ENCODE peak calls at places on chromosomes 11 and 22, in seven cellular contexts. P is HCT116, B is GM12878, V is H1, J is HepG2, D is SK-N-SH, Y is K562. Q is an unnamed sample.

GRCh38 chr11:72217856-72218745 is 1.5 kb downstream of the FOLR2 start:
- DNase-seq in Y (no peak), B (no peak), J (no peak), P (no peak), D (no peak), V (no peak), Q (no peak)

GRCh38 chr22:21446827-21447690 is 20.1 kb upstream of the TMEM191C start:
- DNase-seq in P (no peak), V (no peak), D (no peak), B (no peak), J (no peak), Y (no peak), Q (no peak)

GRCh38 chr11:33016654-33017053 is 976 bp downstream of the DEPDC7 start:
- DNase-seq in J (no peak), D (no peak), V (no peak), Y (no peak), B (no peak), P (no peak), Q (no peak)

GRCh38 chr22:31321421-31321820 is 24.7 kb downstream of the PATZ1 start:
- DNase-seq in D (no peak), P (no peak), B (no peak), Y (no peak), J (no peak), V (no peak), Q (no peak)

GRCh38 chr11:28170759-28171158 is 62.6 kb downstream of the METTL15 start:
- DNase-seq in J (no peak), P (no peak), D (no peak), Y (no peak), V (no peak), B (no peak), Q (no peak)

GRCh38 chr22:19181786-19182471 is 3.4 kb upstream of the SLC25A1 start:
- DNase-seq in B (no peak), J (no peak), V (no peak), Y (no peak), P (no peak), D (no peak), Q (no peak)

GRCh38 chr22:21904250-21904789 is 36.9 kb upstream of the MAPK1 start:
- DNase-seq in V (no peak), J (no peak), Y (no peak), D (no peak), B (no peak), P (no peak), Q (no peak)

GRCh38 chr11:72061739-72062396 is 18.5 kb downstream of the NUMA1 start:
- DNase-seq in D (no peak), B (no peak), Y (no peak), P (no peak), V (no peak), J (no peak), Q (no peak)

GRCh38 chr22:49108636-49109315 is 718.9 kb downstream of the BRD1 start:
- DNase-seq in Y (no peak), D (no peak), J (no peak), B (no peak), V (no peak), P (no peak), Q (no peak)

GRCh38 chr22:29269230-29269604 is 1.1 kb downstream of the EWSR1 start:
- DNase-seq in V (no peak), J (no peak), B (no peak), P (no peak), Y (no peak), D (no peak), Q (no peak)

GRCh38 chr11:9708544-9708943 is 44.7 kb downstream of the SWAP70 start:
- DNase-seq in D (no peak), V (no peak), Y (no peak), P (no peak), B (no peak), J (no peak), Q (no peak)

GRCh38 chr22:48490513-48491411 is 1336.9 kb downstream of the BRD1 start:
- DNase-seq in J (no peak), V (no peak), B (no peak), P (no peak), D (no peak), Y (no peak), Q (no peak)

GRCh38 chr11:44565746-44566558 is 489 bp downstream of the CD82 start:
- DNase-seq in J (no peak), D (no peak), Y (no peak), P (no peak), B (no peak), V (no peak), Q (no peak)

GRCh38 chr11:13207665-13208594 is 69.7 kb upstream of the BMAL1 start:
- DNase-seq in D (no peak), J (peak; percentile 54), B (no peak), Y (peak; percentile 38), V (no peak), P (no peak), Q (no peak)

GRCh38 chr11:118305726-118306125 is 1.2 kb downstream of the CD3E start:
- DNase-seq in P (no peak), D (no peak), B (no peak), J (no peak), Y (no peak), V (no peak), Q (no peak)

GRCh38 chr11:129608711-129609110 is 206.9 kb upstream of the TMEM45B start:
- DNase-seq in V (no peak), J (no peak), Y (no peak), B (no peak), D (no peak), P (no peak), Q (no peak)

GRCh38 chr22:30605449-30606110 is 1.4 kb upstream of the TCN2 start:
- DNase-seq in B (no peak), J (peak; percentile 44), V (no peak), D (peak; percentile 77), P (peak; percentile 52), Y (peak; percentile 77), Q (no peak)

GRCh38 chr11:121246769-121247035 is 45.9 kb upstream of the SC5D start:
- DNase-seq in V (no peak), Y (no peak), J (no peak), D (no peak), B (no peak), P (no peak), Q (no peak)

GRCh38 chr11:124891390-124891861 is 6.2 kb downstream of the ROBO4 start:
- DNase-seq in J (no peak), P (no peak), Y (no peak), D (peak; percentile 41), B (no peak), V (no peak), Q (no peak)

GRCh38 chr22:27133951-27134664 is 476.7 kb downstream of the MIAT start:
- DNase-seq in B (no peak), P (no peak), V (no peak), D (no peak), J (no peak), Y (peak; percentile 35), Q (no peak)

GRCh38 chr22:26986051-26986881 is 328.9 kb downstream of the MIAT start:
- DNase-seq in Y (no peak), D (peak; percentile 48), P (no peak), B (no peak), V (no peak), J (no peak), Q (no peak)

GRCh38 chr11:27795955-27796861 is 96.0 kb upstream of the BDNF start:
- DNase-seq in V (peak; percentile 69), J (no peak), Y (no peak), D (no peak), P (no peak), B (no peak), Q (no peak)

GRCh38 chr11:126949066-126949945 is 51.3 kb downstream of the KIRREL3 start:
- DNase-seq in P (no peak), V (no peak), D (no peak), B (no peak), Y (no peak), J (no peak), Q (no peak)
- TF ChIP-seq SIN3A in P (no peak), V (no peak), D (no peak), B (no peak), Y (no peak), J (no peak), Q (no peak)

GRCh38 chr11:97977726-97978125 is 1043.0 kb upstream of the CNTN5 start:
- DNase-seq in B (no peak), Y (no peak), J (no peak), D (no peak), V (no peak), P (no peak), Q (no peak)

GRCh38 chr11:97979741-97980140 is 1041.0 kb upstream of the CNTN5 start:
- DNase-seq in B (no peak), Y (no peak), D (no peak), P (no peak), V (no peak), J (no peak), Q (no peak)

DNA sequence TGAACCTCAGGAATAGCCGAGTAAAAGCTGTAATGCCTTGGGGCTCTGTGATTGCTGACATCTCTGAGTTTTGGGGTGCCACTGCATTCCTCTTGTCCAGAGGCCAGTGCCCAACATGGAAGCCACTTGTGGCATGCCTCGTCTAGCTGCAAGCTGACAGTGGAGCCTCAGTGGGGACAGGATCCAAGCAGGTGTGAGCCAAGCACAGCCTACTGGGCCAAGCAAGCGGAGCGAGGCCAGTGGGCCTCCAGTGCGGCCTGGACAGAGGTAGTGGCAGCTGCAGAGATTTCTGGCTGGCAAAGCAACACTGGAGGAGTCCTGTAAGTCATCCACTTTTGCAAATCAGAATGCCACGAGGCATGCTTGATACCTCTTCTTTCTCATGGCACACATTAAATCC is 1038.2 kb upstream of the CNTN5 start:
- DNase-seq in P (no peak), J (no peak), V (no peak), Y (no peak), B (no peak), D (no peak), Q (no peak)
- TF ChIP-seq POLR2AphosphoS5 in P (no peak), J (no peak), V (no peak), Y (no peak), B (no peak), D (no peak), Q (no peak)

DNA sequence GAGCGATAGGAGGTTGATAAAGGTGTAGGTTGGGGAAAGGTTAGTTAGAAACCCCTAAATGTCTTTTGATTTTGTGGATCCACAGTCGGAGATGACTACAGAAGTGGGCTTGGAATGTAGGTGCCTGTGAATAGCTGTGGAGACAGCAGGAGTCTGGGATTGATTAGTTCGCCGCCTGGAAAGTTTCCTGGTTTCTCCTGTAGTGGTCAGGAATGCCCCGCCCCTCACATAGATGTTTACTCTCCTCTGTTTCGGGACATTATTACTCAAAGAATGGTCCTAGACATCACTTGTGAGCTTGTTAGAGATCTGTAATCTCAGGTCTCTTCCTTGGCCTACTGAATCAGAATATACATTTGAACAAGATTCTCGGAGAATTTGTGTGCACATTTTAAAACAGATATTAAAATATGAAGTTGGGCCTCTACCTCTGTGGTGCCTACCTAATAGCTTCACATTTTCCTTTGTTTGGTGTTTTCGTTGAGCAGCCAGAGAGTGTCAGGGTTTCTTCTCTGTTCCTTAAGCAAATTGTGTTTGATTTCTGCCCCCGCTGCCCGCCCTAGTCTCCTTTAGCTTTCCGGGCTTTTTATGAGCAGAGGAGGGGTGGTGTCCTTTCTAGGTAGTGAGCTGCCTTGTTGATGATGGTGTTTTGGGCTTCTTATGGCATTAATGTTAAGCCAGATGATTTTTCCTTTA is 89.4 kb downstream of the PPP6R3 start:
- DNase-seq in P (no peak), J (no peak), Y (no peak), V (no peak), D (no peak), B (no peak), Q (no peak)
- TF ChIP-seq SIN3A in P (no peak), J (no peak), Y (no peak), V (no peak), D (no peak), B (no peak), Q (no peak)

GRCh38 chr11:95170294-95170693 is 60.7 kb downstream of the SESN3 start:
- DNase-seq in V (no peak), Y (no peak), J (no peak), P (no peak), D (no peak), B (no peak), Q (no peak)

GRCh38 chr11:95175969-95176368 is 55.0 kb downstream of the SESN3 start:
- DNase-seq in D (no peak), B (no peak), Y (peak; percentile 52), J (no peak), V (no peak), P (no peak), Q (no peak)
- TF ChIP-seq POLR2AphosphoS5 in D (no peak), B (no peak), Y (no peak), J (no peak), V (no peak), P (no peak), Q (no peak)

Q was measured in Panc1.